ENCODE peak calls at places on chromosomes 12 and 14, in seven cellular contexts. Z is IMR-90, A is breast epithelium, X is suprapubic skin, L is BE2C, B is AG04449, N is cardiac muscle cell. T is an unnamed sample.

GRCh38 chr14:59511916-59512530 is 27.7 kb downstream of the JKAMP start:
- DNase-seq in Z (no peak), A (no peak), X (no peak), L (peak; percentile 41), B (no peak), N (peak; percentile 40), T (no peak)

GRCh38 chr14:94681300-94682060 is 69.3 kb downstream of the SERPINA3 start:
- DNase-seq in Z (peak; percentile 42), A (no peak), X (peak; percentile 31), L (no peak), B (no peak), N (no peak), T (no peak)

GRCh38 chr14:92577321-92577742 is 63.8 kb downstream of the RIN3 start:
- DNase-seq in Z (no peak), A (no peak), X (no peak), L (no peak), B (no peak), N (no peak), T (no peak)

GRCh38 chr14:62796431-62796830 is 248.8 kb downstream of the KCNH5 start:
- DNase-seq in Z (no peak), A (no peak), X (no peak), L (no peak), B (no peak), N (no peak), T (no peak)

GRCh38 chr12:92735131-92735721 is 32.4 kb downstream of the PLEKHG7 start:
- DNase-seq in Z (peak; percentile 92), A (no peak), X (no peak), L (no peak), B (peak; percentile 78), N (no peak), T (peak; percentile 87)

GRCh38 chr12:23824358-23824757 is 125.1 kb downstream of the SOX5 start:
- DNase-seq in Z (no peak), A (no peak), X (no peak), L (no peak), B (no peak), N (no peak), T (no peak)

GRCh38 chr14:99503848-99504453 is 22.7 kb downstream of the CCNK start:
- DNase-seq in Z (no peak), A (no peak), X (no peak), L (no peak), B (no peak), N (no peak), T (no peak)

GRCh38 chr12:65106948-65107347 is 14.2 kb downstream of the WIF1 start:
- DNase-seq in Z (peak; percentile 3), A (no peak), X (no peak), L (no peak), B (no peak), N (no peak), T (no peak)

GRCh38 chr12:109221277-109221931 is 87.7 kb downstream of the FOXN4 start:
- DNase-seq in Z (no peak), A (no peak), X (no peak), L (no peak), B (no peak), N (no peak), T (no peak)

GRCh38 chr12:65637774-65638173 is 186.5 kb upstream of the HMGA2 start:
- DNase-seq in Z (peak; percentile 86), A (no peak), X (no peak), L (no peak), B (peak; percentile 37), N (no peak), T (no peak)

GRCh38 chr12:31589896-31590729 is 823 bp downstream of the DENND5B start:
- DNase-seq in Z (peak; percentile 58), A (no peak), X (peak; percentile 83), L (peak; percentile 74), B (no peak), N (peak; percentile 76), T (peak; percentile 19)

GRCh38 chr12:103729499-103729898 is 111.5 kb downstream of the NT5DC3 start:
- DNase-seq in Z (no peak), A (no peak), X (no peak), L (no peak), B (no peak), N (no peak), T (no peak)
- H3K4me3 ChIP-seq in Z (no peak overlapping the region), A (no peak overlapping the region), X (no peak overlapping the region), L (no peak overlapping the region), B (no peak overlapping the region), N (no peak overlapping the region), T (no peak overlapping the region)

GRCh38 chr14:25833341-25834121 is 764.3 kb downstream of the NOVA1 start:
- DNase-seq in Z (no peak), A (no peak), X (no peak), L (peak; percentile 12), B (no peak), N (peak; percentile 73), T (no peak)
- TF ChIP-seq CTCF in Z (no peak), A (peak; percentile 36), X (no peak), L (peak; percentile 37), B (no peak), N (peak; percentile 22), T (peak; percentile 12)

GRCh38 chr12:8644345-8645248 is 18.0 kb downstream of the MFAP5 start:
- DNase-seq in Z (no peak), A (no peak), X (no peak), L (no peak), B (no peak), N (no peak), T (no peak)
- H3K4me3 ChIP-seq in Z (no peak overlapping the region), A (no peak overlapping the region), X (no peak overlapping the region), L (no peak overlapping the region), B (no peak overlapping the region), N (no peak overlapping the region), T (no peak overlapping the region)

DNA sequence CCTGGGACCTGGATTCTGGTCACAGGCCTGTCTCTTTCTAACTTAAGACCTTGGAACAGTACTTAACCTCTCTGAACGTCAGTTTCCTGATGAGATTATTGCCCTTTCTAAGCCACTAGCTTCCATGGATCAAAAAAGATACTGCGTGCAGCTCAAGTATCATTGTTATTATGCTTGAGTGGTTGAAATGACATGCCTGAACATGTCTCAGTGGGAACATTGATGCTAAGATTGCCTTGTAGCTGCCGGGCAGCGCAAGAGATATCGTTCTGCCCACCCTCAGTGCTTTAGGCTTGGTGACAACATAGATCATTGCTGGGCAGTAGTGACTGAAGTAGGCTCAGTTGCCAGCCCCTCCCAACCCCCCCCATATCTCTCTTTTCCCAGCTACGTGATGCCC is 131.9 kb downstream of the SMOC1 start:
- DNase-seq in Z (no peak), A (no peak), X (no peak), L (no peak), B (no peak), N (no peak), T (no peak)
- TF ChIP-seq CTCF in Z (no peak), A (no peak), X (no peak), L (no peak), B (no peak), N (no peak), T (no peak)

DNA sequence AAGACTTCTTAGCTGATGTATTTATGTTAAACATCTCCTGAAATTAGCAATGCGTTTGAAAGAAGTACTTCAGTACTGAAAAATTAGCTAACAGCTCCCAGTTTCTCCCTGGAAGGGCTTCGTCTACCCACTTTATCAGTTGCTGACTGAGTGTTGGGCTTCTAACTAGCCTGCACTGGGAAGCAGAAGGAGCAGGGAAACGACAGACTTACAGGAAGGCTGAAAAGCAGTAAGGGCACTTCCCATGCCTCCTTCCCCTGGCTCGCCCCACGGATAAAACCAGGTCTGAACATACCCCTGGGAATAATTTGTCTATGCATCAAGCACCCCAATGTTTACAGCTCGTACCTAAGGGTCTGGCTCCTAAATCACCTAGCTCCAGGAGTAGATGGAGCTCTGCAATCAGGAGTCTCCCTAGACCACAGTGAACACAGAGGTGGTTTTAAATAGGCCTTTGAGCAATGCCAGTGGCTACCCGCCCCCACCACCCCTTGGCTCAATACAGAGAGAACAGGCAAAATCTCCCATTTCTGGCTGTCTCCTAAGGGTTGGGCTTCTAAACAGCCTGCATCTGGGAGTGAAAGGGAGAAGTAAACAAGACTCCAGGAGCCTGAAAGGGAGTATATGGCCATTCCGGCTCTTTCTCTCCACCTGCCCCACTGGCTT is 23.7 kb downstream of the A2M start:
- DNase-seq in Z (no peak), A (no peak), X (no peak), L (no peak), B (no peak), N (no peak), T (no peak)
- H3K4me3 ChIP-seq in Z (no peak overlapping the region), A (no peak overlapping the region), X (no peak overlapping the region), L (no peak overlapping the region), B (no peak overlapping the region), N (no peak overlapping the region), T (no peak overlapping the region)

GRCh38 chr14:103604620-103605019 is 24.4 kb upstream of the KLC1 start:
- DNase-seq in Z (no peak), A (no peak), X (no peak), L (no peak), B (no peak), N (no peak), T (no peak)
- TF ChIP-seq CTCF in Z (no peak), A (no peak), X (no peak), L (no peak), B (no peak), N (no peak), T (no peak)

DNA sequence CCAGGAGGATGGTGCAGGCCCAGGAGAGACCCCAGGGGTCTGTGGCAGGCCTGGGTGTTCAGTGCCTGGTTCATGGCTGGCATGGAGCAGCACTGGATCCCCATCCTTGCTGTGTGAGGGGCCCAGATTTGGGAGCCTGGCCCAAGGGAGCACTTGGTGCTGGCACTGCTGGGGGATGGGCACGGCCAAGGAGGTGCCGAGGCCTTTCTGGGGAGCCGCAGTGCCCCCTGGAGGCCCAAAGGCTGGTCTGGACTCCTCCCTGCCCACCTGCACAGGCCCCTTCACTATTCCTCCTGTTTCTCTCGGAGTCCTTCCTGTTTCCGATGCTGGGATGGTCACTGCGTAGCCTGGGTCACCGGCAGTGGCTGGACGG is 48.6 kb downstream of the LRCOL1 start:
- DNase-seq in Z (no peak), A (no peak), X (no peak), L (peak; percentile 49), B (no peak), N (peak; percentile 48), T (no peak)
- H3K4me3 ChIP-seq in Z (no peak overlapping the region), A (no peak overlapping the region), X (no peak overlapping the region), L (no peak overlapping the region), B (no peak overlapping the region), N (no peak overlapping the region), T (peak overlapping the region; percentile 96)